ENCODE peak calls at places on chromosomes 1 and 21, in eight cellular contexts. G is AG09309; L is heart right ventricle; R is spleen; E is astrocyte of the cerebellum; W is endodermal cell; K is CD4-positive, CD25-positive, alpha-beta regulatory T cell; Q is small intestine. Y is an unnamed sample.

GRCh38 chr1:151993084-151993733 is 450 bp downstream of the S100A10 start:
- DNase-seq in K (peak), L (no peak), W (peak), E (no peak), R (peak), G (no peak), Q (peak), Y (no peak)

GRCh38 chr1:49185455-49185980 is 408.8 kb upstream of the BEND5 start:
- DNase-seq in R (no peak), L (no peak), Q (no peak), E (no peak), K (no peak), G (no peak), W (no peak), Y (no peak)

GRCh38 chr1:99975569-99975968 is 5.8 kb downstream of the SLC35A3 start:
- DNase-seq in Q (peak), E (no peak), W (no peak), L (no peak), K (no peak), G (no peak), R (no peak), Y (no peak)

GRCh38 chr1:213761845-213762407 is 225.8 kb upstream of the PROX1 start:
- DNase-seq in G (no peak), E (no peak), W (peak), L (no peak), R (no peak), K (no peak), Q (no peak), Y (no peak)

GRCh38 chr1:101245575-101245927 is 8.7 kb downstream of the S1PR1 start:
- DNase-seq in G (no peak), Q (no peak), W (no peak), L (no peak), R (no peak), K (no peak), E (no peak), Y (no peak)

GRCh38 chr1:248630551-248630950 is 4.3 kb downstream of the OR2T11 start:
- DNase-seq in Q (no peak), W (no peak), K (no peak), G (no peak), L (no peak), R (no peak), E (no peak), Y (no peak)

GRCh38 chr21:44907966-44908364 is 12.7 kb downstream of the ITGB2 start:
- DNase-seq in Q (no peak), E (no peak), W (no peak), G (no peak), R (peak), L (peak), K (no peak), Y (no peak)

GRCh38 chr1:10211805-10212405 is 1.5 kb downstream of the KIF1B start:
- DNase-seq in E (no peak), Q (no peak), K (no peak), W (no peak), L (no peak), R (peak), G (no peak), Y (peak)

GRCh38 chr1:79373481-79374132 is 367.1 kb upstream of the ADGRL4 start:
- DNase-seq in K (no peak), Q (no peak), L (no peak), R (no peak), E (peak), G (no peak), W (no peak), Y (no peak)

GRCh38 chr1:172347416-172347815 is 73.1 kb upstream of the C1orf105 start:
- DNase-seq in L (no peak), R (no peak), E (no peak), K (no peak), Q (no peak), W (no peak), G (no peak), Y (no peak)

GRCh38 chr21:28066051-28066450 is 926.6 kb downstream of the LTN1 start:
- DNase-seq in W (no peak), K (no peak), R (no peak), L (no peak), Q (no peak), E (no peak), G (no peak), Y (no peak)

GRCh38 chr1:198929961-198930599 is 291.2 kb downstream of the PTPRC start:
- DNase-seq in L (no peak), G (no peak), K (no peak), R (no peak), E (no peak), Q (no peak), W (no peak), Y (no peak)

GRCh38 chr1:95388041-95388440 is 154.0 kb downstream of the RWDD3 start:
- DNase-seq in K (no peak), Q (no peak), R (no peak), W (no peak), G (no peak), L (no peak), E (no peak), Y (no peak)

GRCh38 chr1:206890690-206891089 is 6.6 kb upstream of the IL24 start:
- DNase-seq in R (no peak), K (no peak), L (no peak), Q (peak), E (no peak), W (no peak), G (peak), Y (no peak)

GRCh38 chr1:165928075-165928731 is 100.8 kb downstream of the UCK2 start:
- DNase-seq in G (no peak), Q (peak), R (no peak), L (peak), E (peak), K (no peak), W (peak), Y (no peak)

GRCh38 chr1:206833741-206834140 is 31.7 kb upstream of the IL20 start:
- DNase-seq in W (no peak), E (no peak), K (no peak), G (no peak), L (no peak), R (no peak), Q (peak), Y (no peak)

GRCh38 chr1:224447251-224447650 is 12.7 kb upstream of the WDR26 start:
- DNase-seq in L (peak), K (no peak), Q (no peak), R (no peak), W (no peak), E (no peak), G (peak), Y (no peak)

GRCh38 chr1:113459279-113459678 is 69.0 kb downstream of the MAGI3 start:
- DNase-seq in L (no peak), E (no peak), G (no peak), W (no peak), K (no peak), Q (no peak), R (no peak), Y (no peak)

GRCh38 chr1:113452921-113453770 is 62.8 kb downstream of the MAGI3 start:
- DNase-seq in E (peak), R (no peak), Q (peak), K (no peak), G (no peak), W (no peak), L (no peak), Y (no peak)

GRCh38 chr1:113455374-113455773 is 65.1 kb downstream of the MAGI3 start:
- DNase-seq in E (no peak), R (no peak), K (no peak), Q (no peak), L (no peak), G (no peak), W (no peak), Y (no peak)

GRCh38 chr1:113453771-113454083 is 63.4 kb downstream of the MAGI3 start:
- DNase-seq in K (no peak), W (no peak), R (no peak), Q (no peak), E (no peak), L (no peak), G (no peak), Y (no peak)

DNA sequence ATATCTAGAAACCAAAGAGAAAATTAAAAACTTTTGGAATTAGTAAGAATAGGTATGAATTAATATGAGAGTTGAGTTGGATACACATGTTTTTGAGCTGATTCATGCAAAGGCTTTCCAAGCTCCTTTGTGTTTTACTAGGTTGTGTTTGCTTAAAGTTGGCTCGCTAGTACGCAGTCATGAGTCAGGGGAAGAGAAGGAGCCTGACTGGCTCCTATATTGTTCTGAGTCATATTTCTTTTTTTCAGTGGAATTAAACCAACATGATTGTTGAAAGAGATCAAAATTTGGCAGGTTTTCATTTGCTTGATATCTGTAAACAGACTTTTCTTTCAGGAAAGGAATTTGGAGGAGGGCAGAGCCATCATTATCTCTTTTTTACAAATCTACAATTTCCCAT is 66.7 kb downstream of the MAGI3 start:
- DNase-seq in K (no peak), G (peak), E (peak), Q (no peak), W (no peak), R (no peak), L (peak), Y (peak)
- H3K4me3 ChIP-seq in K (no peak), G (no peak), E (no peak), Q (no peak), W (no peak), R (no peak), L (no peak), Y (no peak)

GRCh38 chr1:27029517-27029916 is 16.9 kb upstream of the TENT5B start:
- DNase-seq in Q (no peak), R (no peak), K (no peak), E (no peak), L (no peak), G (no peak), W (no peak), Y (no peak)

GRCh38 chr1:27031235-27032118 is 18.8 kb upstream of the TENT5B start:
- DNase-seq in W (peak), L (peak), Q (peak), G (no peak), R (peak), K (no peak), E (no peak), Y (peak)

GRCh38 chr1:27033059-27033746 is 20.6 kb upstream of the TENT5B start:
- DNase-seq in K (no peak), L (no peak), R (no peak), W (peak), E (no peak), Q (peak), G (no peak), Y (no peak)

GRCh38 chr1:27035344-27035743 is 22.7 kb upstream of the TENT5B start:
- DNase-seq in W (no peak), L (no peak), G (no peak), R (no peak), Q (no peak), K (no peak), E (no peak), Y (no peak)

GRCh38 chr1:27032119-27032461 is 19.4 kb upstream of the TENT5B start:
- DNase-seq in E (no peak), R (no peak), G (no peak), K (no peak), W (no peak), L (no peak), Q (no peak), Y (no peak)
- H3K4me3 ChIP-seq in E (peak), R (peak), G (peak), K (no peak), W (no peak), L (peak), Q (no peak), Y (peak)

GRCh38 chr1:218463194-218464156 is 118.3 kb downstream of the TGFB2 start:
- DNase-seq in L (peak), W (no peak), Q (no peak), E (no peak), G (no peak), K (no peak), R (no peak), Y (peak)
- H3K4me3 ChIP-seq in L (peak), W (no peak), Q (no peak), E (no peak), G (no peak), K (no peak), R (no peak), Y (peak)

GRCh38 chr21:17139696-17140095 is 373.1 kb upstream of the CXADR start:
- DNase-seq in E (no peak), G (no peak), Q (no peak), R (no peak), L (no peak), K (no peak), W (no peak), Y (no peak)
- H3K4me3 ChIP-seq in E (no peak), G (no peak), Q (no peak), R (peak), L (peak), K (peak), W (no peak), Y (no peak)

DNA sequence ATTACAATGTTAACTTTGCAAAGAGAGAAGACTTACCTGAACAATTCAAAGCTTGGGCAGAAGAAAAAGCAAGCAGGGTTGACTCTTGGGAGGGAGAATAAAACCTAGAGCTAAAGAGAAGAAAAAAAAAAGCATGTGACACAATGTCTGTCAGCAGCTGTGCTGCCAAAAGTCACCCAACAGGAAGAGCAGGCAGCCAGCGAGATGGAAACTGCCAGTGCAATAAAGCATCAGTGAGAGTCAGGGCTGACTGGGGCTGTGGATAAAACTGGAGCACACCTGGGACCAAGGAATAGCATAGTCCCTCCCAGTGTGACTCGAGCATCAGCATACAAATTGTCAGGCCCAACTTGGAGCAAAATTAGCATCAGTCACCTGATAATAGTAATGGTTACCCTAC is 65.0 kb upstream of the SLC22A15 start:
- DNase-seq in Q (peak), G (no peak), K (no peak), W (no peak), L (no peak), R (no peak), E (no peak), Y (no peak)
- H3K4me3 ChIP-seq in Q (no peak), G (no peak), K (no peak), W (no peak), L (no peak), R (no peak), E (no peak), Y (no peak)

GRCh38 chr1:68232354-68233148 is at the start of gene WLS:
- DNase-seq in R (peak), W (peak), L (peak), Q (peak), E (peak), G (no peak), K (no peak), Y (peak)
- H3K4me3 ChIP-seq in R (peak), W (peak), L (peak), Q (peak), E (peak), G (peak), K (no peak), Y (peak)

Y was measured in gastrocnemius medialis.